ENCODE peak calls at places on chromosomes 4 and X, in four cellular contexts. One of them, this sample, is unnamed.

GRCh38 chr4:127211377-127212268 is 421.1 kb upstream of the INTU start:
- DNase-seq in fibroblast of mammary gland: no peak
- DNase-seq in ascending aorta: no peak
- DNase-seq in upper lobe of right lung: no peak
- DNase-seq in this sample: peak

GRCh38 chr4:127578967-127579366 is 53.8 kb upstream of the INTU start:
- DNase-seq in ascending aorta: no peak
- DNase-seq in fibroblast of mammary gland: no peak
- DNase-seq in upper lobe of right lung: no peak
- DNase-seq in this sample: no peak

GRCh38 chr4:52748432-52748831 is 2.8 kb downstream of the ERVMER34-1 start:
- DNase-seq in fibroblast of mammary gland: no peak
- DNase-seq in upper lobe of right lung: no peak
- DNase-seq in ascending aorta: no peak
- DNase-seq in this sample: no peak

GRCh38 chr4:126916626-126917140 is 716.1 kb upstream of the INTU start:
- DNase-seq in fibroblast of mammary gland: peak
- DNase-seq in ascending aorta: no peak
- DNase-seq in upper lobe of right lung: no peak
- DNase-seq in this sample: peak

GRCh38 chrX:150364347-150365050 is 1.4 kb downstream of the MAMLD1 start:
- DNase-seq in ascending aorta: no peak
- DNase-seq in upper lobe of right lung: peak
- DNase-seq in fibroblast of mammary gland: no peak
- DNase-seq in this sample: no peak

GRCh38 chr4:17324431-17324830 is 187.5 kb downstream of the QDPR start:
- DNase-seq in fibroblast of mammary gland: peak
- DNase-seq in upper lobe of right lung: no peak
- DNase-seq in ascending aorta: no peak
- DNase-seq in this sample: peak

GRCh38 chr4:106795326-106795725 is 240.8 kb downstream of the DKK2 start:
- DNase-seq in ascending aorta: no peak
- DNase-seq in upper lobe of right lung: no peak
- DNase-seq in fibroblast of mammary gland: no peak
- DNase-seq in this sample: no peak

GRCh38 chrX:34770511-34770910 is 113.4 kb upstream of the TMEM47 start:
- DNase-seq in ascending aorta: no peak
- DNase-seq in upper lobe of right lung: no peak
- DNase-seq in fibroblast of mammary gland: peak
- DNase-seq in this sample: no peak

GRCh38 chrX:1767026-1767425 is 152.2 kb downstream of the ASMT start:
- DNase-seq in ascending aorta: no peak
- DNase-seq in fibroblast of mammary gland: no peak
- DNase-seq in upper lobe of right lung: no peak
- DNase-seq in this sample: no peak

GRCh38 chr4:75412746-75413145 is 101.5 kb downstream of the RCHY1 start:
- DNase-seq in upper lobe of right lung: no peak
- DNase-seq in ascending aorta: no peak
- DNase-seq in fibroblast of mammary gland: no peak
- DNase-seq in this sample: no peak

GRCh38 chr4:107037188-107037587 is 1.1 kb upstream of the DKK2 start:
- DNase-seq in fibroblast of mammary gland: peak
- DNase-seq in upper lobe of right lung: peak
- DNase-seq in ascending aorta: peak
- DNase-seq in this sample: peak

GRCh38 chr4:158809611-158810486 is 41.0 kb downstream of the FNIP2 start:
- DNase-seq in fibroblast of mammary gland: peak
- DNase-seq in ascending aorta: no peak
- DNase-seq in upper lobe of right lung: no peak
- DNase-seq in this sample: peak

GRCh38 chrX:151680805-151681204 is 14.5 kb upstream of the PRRG3 start:
- DNase-seq in fibroblast of mammary gland: peak
- DNase-seq in ascending aorta: no peak
- DNase-seq in upper lobe of right lung: no peak
- DNase-seq in this sample: peak

GRCh38 chr4:44629280-44629866 is 22.1 kb downstream of the YIPF7 start:
- DNase-seq in fibroblast of mammary gland: peak
- DNase-seq in upper lobe of right lung: no peak
- DNase-seq in ascending aorta: no peak
- DNase-seq in this sample: peak

GRCh38 chr4:102560115-102560514 is 59.0 kb downstream of the NFKB1 start:
- DNase-seq in upper lobe of right lung: no peak
- DNase-seq in fibroblast of mammary gland: no peak
- DNase-seq in ascending aorta: no peak
- DNase-seq in this sample: no peak

GRCh38 chrX:12701625-12702024 is 89.6 kb upstream of the PRPS2 start:
- DNase-seq in ascending aorta: no peak
- DNase-seq in fibroblast of mammary gland: peak
- DNase-seq in upper lobe of right lung: peak
- DNase-seq in this sample: peak

GRCh38 chr4:39950861-39951481 is 26.7 kb downstream of the PDS5A start:
- DNase-seq in ascending aorta: no peak
- DNase-seq in upper lobe of right lung: no peak
- DNase-seq in fibroblast of mammary gland: no peak
- DNase-seq in this sample: no peak

GRCh38 chr4:687048-687974 is 1.6 kb downstream of the SLC49A3 start:
- DNase-seq in upper lobe of right lung: peak
- DNase-seq in fibroblast of mammary gland: peak
- DNase-seq in ascending aorta: peak
- DNase-seq in this sample: peak

GRCh38 chrX:48083212-48083611 is 11.8 kb upstream of the ZNF630 start:
- DNase-seq in ascending aorta: no peak
- DNase-seq in upper lobe of right lung: no peak
- DNase-seq in fibroblast of mammary gland: peak
- DNase-seq in this sample: peak
- TF ChIP-seq CTCF in ascending aorta: peak
- TF ChIP-seq CTCF in upper lobe of right lung: peak
- TF ChIP-seq CTCF in fibroblast of mammary gland: peak
- TF ChIP-seq CTCF in this sample: peak

GRCh38 chrX:155048997-155049619 is 21.8 kb downstream of the CMC4 start:
- DNase-seq in fibroblast of mammary gland: peak
- DNase-seq in upper lobe of right lung: no peak
- DNase-seq in ascending aorta: peak
- DNase-seq in this sample: peak
- TF ChIP-seq CTCF in fibroblast of mammary gland: peak
- TF ChIP-seq CTCF in upper lobe of right lung: peak
- TF ChIP-seq CTCF in ascending aorta: peak
- TF ChIP-seq CTCF in this sample: peak

GRCh38 chr4:114782842-114783595 is 184.4 kb downstream of the UGT8 start:
- DNase-seq in ascending aorta: no peak
- DNase-seq in fibroblast of mammary gland: no peak
- DNase-seq in upper lobe of right lung: no peak
- DNase-seq in this sample: no peak

GRCh38 chr4:114785570-114785969 is 187.0 kb downstream of the UGT8 start:
- DNase-seq in upper lobe of right lung: no peak
- DNase-seq in fibroblast of mammary gland: no peak
- DNase-seq in ascending aorta: no peak
- DNase-seq in this sample: no peak

GRCh38 chr4:114780205-114780604 is 181.6 kb downstream of the UGT8 start:
- DNase-seq in ascending aorta: no peak
- DNase-seq in upper lobe of right lung: no peak
- DNase-seq in fibroblast of mammary gland: peak
- DNase-seq in this sample: peak
- TF ChIP-seq CTCF in ascending aorta: no peak
- TF ChIP-seq CTCF in upper lobe of right lung: no peak
- TF ChIP-seq CTCF in fibroblast of mammary gland: peak
- TF ChIP-seq CTCF in this sample: no peak

DNA sequence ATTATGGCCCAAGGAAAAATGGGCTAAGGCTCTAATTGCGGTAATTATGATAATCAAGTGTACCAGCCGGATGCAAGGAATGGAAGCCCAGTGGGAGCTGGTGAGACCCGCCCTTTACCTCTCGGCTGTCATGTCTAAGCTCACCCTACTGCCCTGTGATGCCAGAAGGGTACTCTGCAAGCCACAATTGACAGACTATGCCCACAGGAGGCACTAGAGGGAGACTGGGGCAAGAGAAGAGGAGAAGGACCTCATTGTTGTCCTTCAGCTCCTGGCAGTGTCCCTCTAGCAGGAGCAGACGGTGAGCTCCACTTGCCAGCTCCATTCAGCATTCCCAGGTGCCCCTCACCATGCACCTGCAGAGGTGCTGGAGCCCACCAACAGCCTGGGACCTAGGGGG is 141.8 kb downstream of the SMIM20 start:
- DNase-seq in ascending aorta: peak
- DNase-seq in upper lobe of right lung: no peak
- DNase-seq in fibroblast of mammary gland: no peak
- DNase-seq in this sample: no peak
- TF ChIP-seq CTCF in ascending aorta: no peak
- TF ChIP-seq CTCF in upper lobe of right lung: no peak
- TF ChIP-seq CTCF in fibroblast of mammary gland: peak
- TF ChIP-seq CTCF in this sample: no peak

GRCh38 chr4:89509708-89510269 is 202.2 kb upstream of the GPRIN3 start:
- DNase-seq in upper lobe of right lung: no peak
- DNase-seq in ascending aorta: no peak
- DNase-seq in fibroblast of mammary gland: peak
- DNase-seq in this sample: peak
- TF ChIP-seq CTCF in upper lobe of right lung: no peak
- TF ChIP-seq CTCF in ascending aorta: no peak
- TF ChIP-seq CTCF in fibroblast of mammary gland: no peak
- TF ChIP-seq CTCF in this sample: no peak

GRCh38 chrX:65862638-65863037 is 177.2 kb downstream of the VSIG4 start:
- DNase-seq in fibroblast of mammary gland: no peak
- DNase-seq in upper lobe of right lung: no peak
- DNase-seq in ascending aorta: no peak
- DNase-seq in this sample: no peak
- TF ChIP-seq CTCF in fibroblast of mammary gland: no peak
- TF ChIP-seq CTCF in upper lobe of right lung: no peak
- TF ChIP-seq CTCF in ascending aorta: no peak
- TF ChIP-seq CTCF in this sample: no peak

DNA sequence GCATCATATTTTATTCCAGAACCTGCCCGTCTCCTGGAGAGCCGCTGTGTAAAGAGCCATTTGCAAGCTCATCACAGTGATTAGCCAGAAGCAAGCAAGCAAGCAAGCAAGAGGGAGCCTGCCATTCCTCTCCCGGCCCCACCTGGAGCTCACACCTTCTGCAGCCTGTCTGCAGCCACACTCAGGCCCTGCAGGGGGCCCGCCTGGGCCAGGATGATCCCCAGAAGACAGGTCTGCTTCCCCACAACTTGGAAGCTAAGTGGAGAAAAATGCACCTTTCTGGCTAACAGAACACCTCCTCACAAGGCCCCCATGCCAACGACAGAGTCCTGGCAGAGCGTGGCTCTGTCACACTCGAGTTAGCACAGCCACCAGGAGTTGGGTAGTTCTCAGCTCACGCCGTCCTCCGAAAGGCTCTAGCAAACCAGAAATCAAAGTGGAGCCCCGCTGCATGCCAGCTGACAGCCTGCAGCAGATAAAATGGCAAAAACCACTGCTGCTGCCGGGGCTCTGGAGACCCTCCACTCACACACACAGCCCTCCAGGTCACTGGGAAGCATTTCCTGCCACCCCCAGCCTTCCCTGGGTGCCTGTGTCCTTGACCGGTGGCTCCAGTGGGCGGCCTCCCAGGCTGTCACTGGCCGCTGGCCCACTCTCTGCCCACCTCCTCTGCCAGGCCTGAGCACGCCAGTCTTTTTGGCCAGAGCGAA is 54.9 kb downstream of the DCTD start:
- DNase-seq in fibroblast of mammary gland: no peak
- DNase-seq in upper lobe of right lung: no peak
- DNase-seq in ascending aorta: no peak
- DNase-seq in this sample: no peak
- TF ChIP-seq CTCF in fibroblast of mammary gland: no peak
- TF ChIP-seq CTCF in upper lobe of right lung: no peak
- TF ChIP-seq CTCF in ascending aorta: no peak
- TF ChIP-seq CTCF in this sample: no peak

DNA sequence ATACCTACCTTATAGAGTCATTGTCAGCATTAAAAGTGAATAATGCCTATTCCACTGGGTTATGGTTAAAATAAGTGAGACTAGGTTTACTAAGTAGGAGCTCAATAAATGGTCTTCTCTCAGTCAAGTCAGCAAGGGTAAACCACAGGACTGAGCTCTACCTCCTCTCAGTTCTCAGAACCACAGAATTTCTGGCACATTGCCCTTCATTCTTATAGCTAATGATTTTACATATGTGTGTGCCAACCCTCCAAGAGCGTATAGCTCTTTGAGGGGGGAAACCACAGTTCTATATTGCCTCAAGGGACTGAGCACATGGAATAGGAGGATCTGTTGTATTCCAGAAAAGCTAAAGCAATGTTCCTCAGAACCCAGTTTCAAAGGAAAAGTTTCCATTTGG is 124.8 kb downstream of the ATG4A start:
- DNase-seq in upper lobe of right lung: no peak
- DNase-seq in fibroblast of mammary gland: no peak
- DNase-seq in ascending aorta: no peak
- DNase-seq in this sample: no peak
- TF ChIP-seq CTCF in upper lobe of right lung: no peak
- TF ChIP-seq CTCF in fibroblast of mammary gland: no peak
- TF ChIP-seq CTCF in ascending aorta: no peak
- TF ChIP-seq CTCF in this sample: no peak

DNA sequence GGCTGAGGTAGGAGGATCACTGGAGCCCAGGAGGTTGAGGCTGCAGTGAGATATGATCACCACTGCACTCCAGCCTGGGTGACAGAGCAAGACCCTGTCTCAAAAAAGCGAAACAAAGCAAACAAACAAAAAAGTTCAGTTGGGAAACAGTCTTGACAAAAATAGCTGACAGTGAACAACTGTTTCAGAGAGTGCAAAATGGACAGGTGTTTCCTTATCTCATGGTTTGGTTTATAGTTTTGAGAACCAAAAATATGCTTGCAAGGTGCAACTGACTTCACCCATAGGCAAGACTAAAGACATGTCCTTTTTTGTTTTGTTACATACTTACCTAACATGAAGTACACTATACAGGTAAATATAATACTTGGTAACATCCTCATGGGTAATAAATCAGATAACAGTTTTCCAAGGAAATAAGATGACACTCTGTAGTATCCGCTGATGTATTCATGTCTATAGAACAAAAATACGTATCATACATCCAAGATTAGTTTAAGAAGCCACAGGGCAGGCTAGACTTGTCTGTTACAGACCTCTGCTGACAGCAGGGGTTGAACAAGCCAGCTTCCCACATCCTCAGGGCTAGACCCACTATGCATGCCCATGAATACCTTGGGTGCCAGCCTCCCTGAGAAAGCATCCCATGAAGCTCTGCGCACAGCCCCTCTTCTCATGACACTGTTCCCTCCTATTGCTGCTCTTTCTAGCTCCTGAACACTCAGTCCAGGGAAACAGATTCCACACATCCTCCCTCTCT is 59.3 kb downstream of the ABCG2 start:
- DNase-seq in upper lobe of right lung: no peak
- DNase-seq in fibroblast of mammary gland: no peak
- DNase-seq in ascending aorta: no peak
- DNase-seq in this sample: no peak
- TF ChIP-seq CTCF in upper lobe of right lung: no peak
- TF ChIP-seq CTCF in fibroblast of mammary gland: no peak
- TF ChIP-seq CTCF in ascending aorta: no peak
- TF ChIP-seq CTCF in this sample: no peak

DNA sequence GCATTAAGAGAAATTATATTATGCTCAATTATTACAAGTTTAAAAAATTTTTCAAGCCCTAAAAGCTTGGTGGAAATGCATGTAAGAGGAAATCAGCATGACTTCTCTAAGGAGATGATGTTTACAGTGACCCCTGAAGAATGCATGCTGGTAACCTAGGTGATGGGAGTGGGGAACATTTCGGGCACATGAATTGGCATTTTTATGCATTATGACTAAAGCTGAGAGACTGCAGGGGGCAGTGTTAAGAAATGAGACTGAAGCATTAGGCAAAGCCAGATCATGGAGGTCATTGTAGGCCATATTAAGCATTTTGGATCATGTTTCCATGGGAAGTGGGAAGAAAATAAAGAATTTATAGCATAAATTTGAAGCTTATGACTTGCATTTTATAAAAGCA is 421.3 kb downstream of the FAT4 start:
- DNase-seq in upper lobe of right lung: no peak
- DNase-seq in fibroblast of mammary gland: peak
- DNase-seq in ascending aorta: no peak
- DNase-seq in this sample: peak
- TF ChIP-seq CTCF in upper lobe of right lung: no peak
- TF ChIP-seq CTCF in fibroblast of mammary gland: peak
- TF ChIP-seq CTCF in ascending aorta: no peak
- TF ChIP-seq CTCF in this sample: peak

This sample was measured in foreskin fibroblast.